ENCODE peak calls at places on chromosome 18, in seven cellular contexts. B, P, R, W, M, A and J are unnamed samples.

GRCh38 chr18:4040391-4041172 is 414.5 kb downstream of the DLGAP1 start:
- DNase-seq in B (no peak), P (no peak), R (no peak), W (no peak), M (no peak), A (no peak), J (no peak)

GRCh38 chr18:73756256-73757091 is 391.2 kb downstream of the FBXO15 start:
- DNase-seq in B (no peak), P (peak), R (no peak), W (peak), M (no peak), A (no peak), J (no peak)

GRCh38 chr18:46250812-46251173 is 146.6 kb downstream of the HAUS1 start:
- DNase-seq in B (no peak), P (no peak), R (no peak), W (no peak), M (no peak), A (no peak), J (no peak)

GRCh38 chr18:2406544-2406943 is 164.8 kb downstream of the METTL4 start:
- DNase-seq in B (peak), P (no peak), R (no peak), W (peak), M (no peak), A (no peak), J (no peak)

GRCh38 chr18:12943200-12943599 is 4.6 kb upstream of the SEH1L start:
- DNase-seq in B (no peak), P (no peak), R (no peak), W (no peak), M (no peak), A (no peak), J (peak)

GRCh38 chr18:52481116-52481515 is 141.1 kb downstream of the DCC start:
- DNase-seq in B (no peak), P (no peak), R (no peak), W (no peak), M (no peak), A (no peak), J (no peak)

GRCh38 chr18:12309683-12310198 is 1.7 kb downstream of the TUBB6 start:
- DNase-seq in B (no peak), P (no peak), R (no peak), W (no peak), M (no peak), A (no peak), J (no peak)

GRCh38 chr18:11154369-11154982 is 5.1 kb upstream of the PIEZO2 start:
- DNase-seq in B (peak), P (no peak), R (peak), W (peak), M (no peak), A (no peak), J (no peak)

GRCh38 chr18:4544131-4544530 is 89.0 kb upstream of the DLGAP1 start:
- DNase-seq in B (no peak), P (no peak), R (no peak), W (no peak), M (no peak), A (no peak), J (no peak)

GRCh38 chr18:70245941-70246537 is 40.6 kb upstream of the RTTN start:
- DNase-seq in B (no peak), P (no peak), R (no peak), W (no peak), M (no peak), A (no peak), J (no peak)

GRCh38 chr18:28081516-28081915 is 95.4 kb downstream of the CDH2 start:
- DNase-seq in B (no peak), P (no peak), R (no peak), W (no peak), M (no peak), A (no peak), J (no peak)

GRCh38 chr18:39594206-39594605 is 2028.6 kb upstream of the CELF4 start:
- DNase-seq in B (no peak), P (no peak), R (no peak), W (no peak), M (no peak), A (no peak), J (no peak)

GRCh38 chr18:47422524-47422923 is 171.1 kb upstream of the SKOR2 start:
- DNase-seq in B (no peak), P (no peak), R (no peak), W (no peak), M (no peak), A (no peak), J (no peak)

GRCh38 chr18:9535430-9535972 is 60.2 kb downstream of the RALBP1 start:
- DNase-seq in B (peak), P (peak), R (no peak), W (peak), M (peak), A (no peak), J (no peak)

GRCh38 chr18:22678486-22678885 is 254.6 kb upstream of the RBBP8 start:
- DNase-seq in B (no peak), P (no peak), R (no peak), W (no peak), M (no peak), A (no peak), J (no peak)

GRCh38 chr18:23722646-23723045 is 33.4 kb downstream of the LAMA3 start:
- DNase-seq in B (no peak), P (peak), R (no peak), W (no peak), M (no peak), A (no peak), J (no peak)

GRCh38 chr18:44901283-44901682 is 220.6 kb downstream of the SETBP1 start:
- DNase-seq in B (no peak), P (no peak), R (no peak), W (no peak), M (no peak), A (no peak), J (no peak)

GRCh38 chr18:11040823-11041712 is 108.3 kb downstream of the PIEZO2 start:
- DNase-seq in B (peak), P (peak), R (peak), W (peak), M (no peak), A (no peak), J (peak)

GRCh38 chr18:53909668-53910067 is 314.8 kb downstream of the MBD2 start:
- DNase-seq in B (no peak), P (peak), R (no peak), W (peak), M (no peak), A (no peak), J (peak)

GRCh38 chr18:21703241-21703820 is 1.2 kb downstream of the ABHD3 start:
- DNase-seq in B (peak), P (no peak), R (peak), W (peak), M (no peak), A (no peak), J (peak)

GRCh38 chr18:28204154-28204553 is 27.2 kb upstream of the CDH2 start:
- DNase-seq in B (peak), P (peak), R (no peak), W (peak), M (no peak), A (no peak), J (no peak)

DNA sequence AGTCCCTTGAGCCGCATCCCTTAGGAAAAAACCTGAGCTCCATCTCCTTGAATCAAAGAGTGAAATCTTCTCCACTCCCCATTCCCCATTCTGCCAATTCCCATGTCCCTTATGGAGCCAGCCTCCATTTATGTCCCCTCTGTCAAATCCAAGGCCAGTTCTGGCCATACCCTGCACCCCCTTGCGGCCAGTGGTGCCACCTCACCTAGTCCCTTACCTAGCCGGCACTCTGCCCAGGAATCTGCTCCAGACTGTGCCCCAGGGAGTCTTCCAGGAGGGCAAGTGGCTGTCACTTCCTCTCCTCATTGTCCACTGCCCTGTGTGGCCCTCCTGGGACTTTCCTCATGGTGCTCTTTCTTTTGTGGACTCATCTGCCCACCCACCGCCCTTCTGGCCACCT is 195.4 kb upstream of the RMP24 start:
- DNase-seq in B (no peak), P (no peak), R (no peak), W (peak), M (no peak), A (no peak), J (no peak)
- TF ChIP-seq CTCF in B (no peak), P (no peak), R (peak), W (peak), M (no peak), A (no peak), J (no peak)

GRCh38 chr18:31245820-31246219 is 72.1 kb upstream of the DSG1 start:
- DNase-seq in B (no peak), P (peak), R (no peak), W (peak), M (no peak), A (no peak), J (no peak)
- TF ChIP-seq CTCF in B (no peak), P (no peak), R (no peak), W (no peak), M (no peak), A (no peak), J (no peak)

DNA sequence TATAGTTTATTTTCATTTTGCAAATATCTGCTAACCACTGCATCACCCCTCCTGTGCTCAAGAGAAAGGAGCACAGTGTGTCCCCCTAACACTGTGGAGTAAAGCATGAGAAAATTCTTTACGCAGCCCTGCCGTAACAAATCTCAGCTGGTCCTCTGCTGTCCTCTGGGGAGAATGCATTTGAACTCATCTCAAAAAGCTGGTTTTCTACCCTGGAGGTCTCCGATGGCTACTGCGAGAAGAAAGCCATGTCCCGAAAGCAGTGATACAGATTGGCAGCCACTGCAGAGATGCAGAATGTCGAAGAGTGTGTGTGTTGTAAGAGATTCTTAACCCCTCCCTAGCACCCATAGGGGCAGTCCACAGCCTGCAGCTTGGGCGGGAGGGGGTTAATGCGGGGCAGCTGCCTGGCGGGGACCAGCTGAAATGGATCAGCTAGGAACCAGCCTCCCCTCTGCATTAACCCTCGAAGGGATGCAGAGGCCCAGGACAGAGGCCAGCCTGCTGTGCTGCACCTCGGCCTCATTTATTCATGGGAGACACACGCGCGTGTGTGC is 236.0 kb downstream of the ZNF516 start:
- DNase-seq in B (peak), P (no peak), R (no peak), W (no peak), M (no peak), A (no peak), J (no peak)
- TF ChIP-seq CTCF in B (no peak), P (peak), R (no peak), W (no peak), M (no peak), A (no peak), J (no peak)

GRCh38 chr18:79798999-79799370 is 1.2 kb downstream of the KCNG2 start:
- DNase-seq in B (peak), P (no peak), R (no peak), W (no peak), M (no peak), A (no peak), J (no peak)

GRCh38 chr18:79798346-79798998 is 734 bp downstream of the KCNG2 start:
- DNase-seq in B (no peak), P (no peak), R (no peak), W (no peak), M (no peak), A (no peak), J (no peak)

GRCh38 chr18:79796016-79796415 is 1.7 kb upstream of the KCNG2 start:
- DNase-seq in B (no peak), P (peak), R (no peak), W (no peak), M (no peak), A (no peak), J (no peak)

GRCh38 chr18:79796531-79797390 is 977 bp upstream of the KCNG2 start:
- DNase-seq in B (peak), P (no peak), R (no peak), W (no peak), M (no peak), A (no peak), J (no peak)

DNA sequence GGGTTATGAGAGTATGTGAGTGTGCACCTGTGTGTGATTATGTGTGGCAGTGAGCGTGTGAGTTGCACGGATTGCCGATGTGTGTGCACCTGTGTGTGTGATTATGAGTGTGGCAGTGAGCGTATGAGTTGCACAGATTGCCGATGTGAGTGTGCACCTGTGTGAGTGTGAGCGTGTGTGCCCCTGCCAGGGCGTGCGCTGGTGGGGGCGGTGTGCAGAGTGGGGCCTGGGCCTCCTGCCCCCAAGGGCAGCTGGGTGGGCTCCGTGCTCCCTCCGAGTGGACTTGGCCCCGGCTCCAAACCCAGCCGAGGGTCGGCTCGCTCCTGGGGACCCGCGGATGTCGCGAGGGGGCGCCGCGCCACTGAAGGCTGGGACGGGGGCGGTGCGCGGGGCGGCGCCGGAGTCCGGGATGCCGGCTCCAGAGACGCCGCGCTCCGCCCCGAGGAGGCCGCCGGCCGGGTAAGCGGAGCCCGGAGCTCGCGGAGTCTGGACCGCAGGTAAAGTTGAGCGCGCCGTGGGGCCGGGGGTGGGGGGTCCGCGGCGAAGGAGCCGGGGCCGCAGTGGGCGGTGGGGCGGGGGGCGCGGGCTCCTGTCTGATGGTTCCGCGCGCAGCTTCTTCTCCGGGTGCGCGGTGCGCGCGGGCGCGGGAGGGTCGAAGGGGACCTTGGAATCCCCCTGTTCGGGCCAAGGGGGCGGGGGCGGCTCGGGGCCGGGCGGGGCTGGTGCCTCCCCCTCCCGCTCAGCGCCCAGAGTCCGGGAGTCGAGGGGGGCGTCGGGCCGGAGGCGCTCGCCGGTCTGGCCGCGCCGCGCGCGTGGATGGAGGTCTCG is at the start of gene KCNG2:
- DNase-seq in B (peak), P (no peak), R (peak), W (no peak), M (no peak), A (no peak), J (peak)
- TF ChIP-seq CTCF in B (no peak), P (no peak), R (peak), W (no peak), M (no peak), A (peak), J (no peak)

GRCh38 chr18:27017901-27018500 is 152.5 kb upstream of the AQP4 start:
- DNase-seq in B (no peak), P (no peak), R (peak), W (peak), M (no peak), A (no peak), J (no peak)
- TF ChIP-seq CTCF in B (no peak), P (peak), R (peak), W (peak), M (peak), A (peak), J (no peak)

DNA sequence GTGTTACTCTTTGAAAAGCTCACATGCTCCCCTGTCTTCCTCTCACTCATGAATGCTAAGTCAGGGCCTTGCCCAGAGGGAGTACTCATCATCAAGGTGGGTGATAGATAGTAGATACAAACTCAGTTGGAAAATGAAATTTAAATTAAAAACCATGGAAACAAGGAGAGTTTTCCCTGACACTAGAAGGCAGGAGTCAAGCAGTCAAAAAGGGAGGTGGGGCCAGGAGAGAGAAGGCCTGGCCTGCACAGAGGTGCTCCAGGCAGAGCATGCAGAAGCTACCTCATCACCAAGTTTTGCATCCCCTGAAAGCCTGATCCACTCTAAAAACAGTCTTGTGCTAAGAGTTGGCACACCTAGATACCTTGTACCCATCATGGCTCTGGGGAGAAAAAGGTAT is 143.7 kb downstream of the MYO5B start:
- DNase-seq in B (no peak), P (no peak), R (no peak), W (peak), M (no peak), A (no peak), J (no peak)
- TF ChIP-seq CTCF in B (no peak), P (no peak), R (peak), W (peak), M (no peak), A (peak), J (no peak)

DNA sequence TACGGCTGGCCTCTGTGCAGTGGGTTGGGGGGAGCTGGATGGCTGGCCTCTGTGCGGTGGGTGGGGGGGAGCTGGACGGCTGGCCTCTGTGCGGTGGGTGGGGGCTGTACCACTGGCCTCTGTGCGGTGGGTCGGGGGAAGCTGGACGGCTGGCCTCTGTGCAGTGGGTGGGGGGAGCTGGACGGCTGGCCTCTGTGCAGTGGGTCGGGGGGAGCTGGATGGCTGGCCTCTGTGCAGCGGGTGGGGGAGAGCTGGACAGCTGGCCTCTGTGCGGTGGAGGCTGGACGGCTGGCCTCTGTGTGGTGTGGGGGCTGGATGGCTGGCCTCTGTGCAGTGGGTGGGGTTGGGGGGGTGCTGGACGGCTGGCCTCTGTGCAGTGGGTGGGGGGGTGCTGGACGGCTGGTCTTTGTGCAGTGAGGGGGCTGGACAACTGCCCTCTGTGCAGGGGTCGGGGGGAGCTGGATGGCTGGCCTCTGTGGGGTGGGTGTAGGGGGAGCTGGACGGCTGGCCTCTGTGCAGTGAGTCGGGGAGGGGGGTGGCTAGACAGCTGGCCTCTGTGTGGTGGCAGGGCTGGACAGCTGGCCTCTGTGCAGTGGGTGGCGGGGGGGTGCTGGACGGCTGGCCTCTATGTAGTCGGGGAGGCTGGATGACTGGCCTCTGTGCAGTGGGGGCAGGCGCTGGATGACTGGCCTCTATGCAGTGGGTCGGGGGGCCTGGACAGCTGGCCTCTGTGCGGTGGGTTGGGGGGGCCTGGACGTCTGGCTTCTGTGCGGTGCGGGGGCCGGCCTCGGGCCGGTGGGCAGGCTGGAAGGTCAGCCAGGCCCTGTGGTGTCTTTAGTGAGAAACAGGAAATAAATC is 31.9 kb downstream of the NFATC1 start:
- DNase-seq in B (no peak), P (no peak), R (no peak), W (no peak), M (no peak), A (no peak), J (no peak)
- TF ChIP-seq CTCF in B (no peak), P (no peak), R (no peak), W (no peak), M (no peak), A (no peak), J (no peak)

DNA sequence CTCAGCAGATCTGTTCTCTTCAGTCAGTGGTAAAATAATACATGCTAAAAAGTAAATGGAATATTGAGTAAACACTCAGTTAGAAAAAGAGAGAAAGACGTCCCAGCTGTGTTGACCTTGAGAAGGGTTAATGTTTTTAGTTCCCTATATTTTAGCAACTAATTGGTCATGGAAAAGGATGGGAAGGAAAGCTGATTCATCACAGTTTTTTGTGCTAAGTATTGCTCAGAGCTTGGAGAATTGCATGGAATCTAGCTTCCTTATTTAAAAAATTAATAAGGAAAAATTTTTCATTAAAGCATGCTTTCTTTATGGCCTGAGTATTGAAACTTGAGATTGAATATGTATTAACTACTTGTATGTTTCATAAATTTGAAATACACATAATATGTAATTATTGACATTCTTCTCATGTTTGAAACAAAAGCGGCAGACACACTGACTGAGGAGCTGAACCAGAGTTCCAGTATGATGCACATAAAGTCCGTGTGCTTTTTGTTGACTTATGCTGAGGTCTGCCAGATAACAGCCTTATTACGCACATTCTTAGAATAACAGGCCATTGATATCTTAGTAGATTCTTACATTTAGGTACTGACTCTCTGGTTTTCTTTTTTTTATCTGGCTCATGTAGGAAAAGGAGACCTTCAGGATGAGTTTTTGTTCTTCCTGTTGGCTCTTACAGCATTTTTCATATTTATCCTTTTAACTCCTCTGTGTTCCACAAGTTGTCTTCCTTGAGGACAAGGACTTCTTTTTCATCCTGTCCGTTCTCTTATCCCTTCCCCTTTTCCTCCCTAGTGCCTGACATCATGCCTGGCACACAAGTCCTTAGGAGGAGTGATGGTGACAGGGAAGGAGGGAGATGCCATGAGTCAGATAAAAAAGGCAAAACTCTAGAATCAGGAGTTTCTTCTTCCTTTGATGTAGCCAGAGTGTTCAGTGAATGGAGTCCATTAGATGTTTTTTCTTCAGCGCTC is 194.1 kb downstream of the PTPRM start:
- DNase-seq in B (peak), P (peak), R (no peak), W (no peak), M (no peak), A (no peak), J (no peak)
- TF ChIP-seq CTCF in B (no peak), P (no peak), R (no peak), W (no peak), M (no peak), A (no peak), J (no peak)